ENCODE peak calls at places on chromosomes 12 and 14, in six cellular contexts. One of them, this sample, is unnamed.

GRCh38 chr12:127809236-127809635 is 457.7 kb upstream of the TMEM132C start:
- DNase-seq in AG09309: peak; percentile 61
- DNase-seq in CD8-positive, alpha-beta T cell: no peak
- DNase-seq in dorsolateral prefrontal cortex: no peak
- DNase-seq in H9: no peak
- DNase-seq in breast epithelium: no peak
- DNase-seq in this sample: no peak

GRCh38 chr12:29223936-29224921 is 75.2 kb downstream of the FAR2 start:
- DNase-seq in CD8-positive, alpha-beta T cell: no peak
- DNase-seq in H9: no peak
- DNase-seq in breast epithelium: no peak
- DNase-seq in AG09309: no peak
- DNase-seq in dorsolateral prefrontal cortex: no peak
- DNase-seq in this sample: no peak

GRCh38 chr14:74501135-74501614 is 7.6 kb downstream of the ISCA2 start:
- DNase-seq in H9: peak; percentile 90
- DNase-seq in dorsolateral prefrontal cortex: peak; percentile 82
- DNase-seq in breast epithelium: peak; percentile 87
- DNase-seq in AG09309: no peak
- DNase-seq in CD8-positive, alpha-beta T cell: no peak
- DNase-seq in this sample: peak; percentile 78

GRCh38 chr12:89156324-89156723 is 196.0 kb downstream of the DUSP6 start:
- DNase-seq in H9: no peak
- DNase-seq in AG09309: no peak
- DNase-seq in breast epithelium: no peak
- DNase-seq in CD8-positive, alpha-beta T cell: no peak
- DNase-seq in dorsolateral prefrontal cortex: no peak
- DNase-seq in this sample: no peak

GRCh38 chr12:52633383-52633782 is 15.0 kb upstream of the KRT73 start:
- DNase-seq in H9: peak; percentile 20
- DNase-seq in CD8-positive, alpha-beta T cell: no peak
- DNase-seq in breast epithelium: peak; percentile 2
- DNase-seq in AG09309: no peak
- DNase-seq in dorsolateral prefrontal cortex: no peak
- DNase-seq in this sample: no peak

GRCh38 chr12:130465046-130465445 is 127.4 kb downstream of the PIWIL1 start:
- DNase-seq in breast epithelium: no peak
- DNase-seq in AG09309: no peak
- DNase-seq in H9: no peak
- DNase-seq in dorsolateral prefrontal cortex: no peak
- DNase-seq in CD8-positive, alpha-beta T cell: no peak
- DNase-seq in this sample: no peak

GRCh38 chr12:52252728-52253328 is 19.8 kb downstream of the KRT7 start:
- DNase-seq in dorsolateral prefrontal cortex: no peak
- DNase-seq in AG09309: no peak
- DNase-seq in breast epithelium: no peak
- DNase-seq in H9: no peak
- DNase-seq in CD8-positive, alpha-beta T cell: no peak
- DNase-seq in this sample: no peak

GRCh38 chr14:72471346-72471745 is 422.6 kb downstream of the DPF3 start:
- DNase-seq in breast epithelium: no peak
- DNase-seq in dorsolateral prefrontal cortex: no peak
- DNase-seq in H9: no peak
- DNase-seq in AG09309: no peak
- DNase-seq in CD8-positive, alpha-beta T cell: no peak
- DNase-seq in this sample: no peak

GRCh38 chr12:88361493-88361892 is 218.8 kb downstream of the KITLG start:
- DNase-seq in breast epithelium: no peak
- DNase-seq in AG09309: no peak
- DNase-seq in H9: no peak
- DNase-seq in CD8-positive, alpha-beta T cell: no peak
- DNase-seq in dorsolateral prefrontal cortex: no peak
- DNase-seq in this sample: no peak

GRCh38 chr12:112705037-112705632 is 86.4 kb upstream of the RPH3A start:
- DNase-seq in dorsolateral prefrontal cortex: no peak
- DNase-seq in AG09309: no peak
- DNase-seq in breast epithelium: no peak
- DNase-seq in H9: no peak
- DNase-seq in CD8-positive, alpha-beta T cell: no peak
- DNase-seq in this sample: no peak

GRCh38 chr12:11981174-11981733 is 89.5 kb upstream of the BCL2L14 start:
- DNase-seq in CD8-positive, alpha-beta T cell: peak; percentile 9
- DNase-seq in dorsolateral prefrontal cortex: no peak
- DNase-seq in H9: no peak
- DNase-seq in AG09309: no peak
- DNase-seq in breast epithelium: no peak
- DNase-seq in this sample: no peak

GRCh38 chr14:63745858-63746425 is 18.1 kb upstream of the SGPP1 start:
- DNase-seq in H9: no peak
- DNase-seq in AG09309: no peak
- DNase-seq in dorsolateral prefrontal cortex: no peak
- DNase-seq in CD8-positive, alpha-beta T cell: no peak
- DNase-seq in breast epithelium: no peak
- DNase-seq in this sample: no peak

GRCh38 chr14:104388631-104389325 is 190.8 kb upstream of the C14orf180 start:
- DNase-seq in dorsolateral prefrontal cortex: no peak
- DNase-seq in breast epithelium: no peak
- DNase-seq in H9: peak; percentile 14
- DNase-seq in CD8-positive, alpha-beta T cell: no peak
- DNase-seq in AG09309: no peak
- DNase-seq in this sample: no peak

GRCh38 chr12:120761581-120761980 is 36.0 kb downstream of the ACADS start:
- DNase-seq in AG09309: no peak
- DNase-seq in H9: no peak
- DNase-seq in dorsolateral prefrontal cortex: no peak
- DNase-seq in CD8-positive, alpha-beta T cell: no peak
- DNase-seq in breast epithelium: peak; percentile 48
- DNase-seq in this sample: no peak

DNA sequence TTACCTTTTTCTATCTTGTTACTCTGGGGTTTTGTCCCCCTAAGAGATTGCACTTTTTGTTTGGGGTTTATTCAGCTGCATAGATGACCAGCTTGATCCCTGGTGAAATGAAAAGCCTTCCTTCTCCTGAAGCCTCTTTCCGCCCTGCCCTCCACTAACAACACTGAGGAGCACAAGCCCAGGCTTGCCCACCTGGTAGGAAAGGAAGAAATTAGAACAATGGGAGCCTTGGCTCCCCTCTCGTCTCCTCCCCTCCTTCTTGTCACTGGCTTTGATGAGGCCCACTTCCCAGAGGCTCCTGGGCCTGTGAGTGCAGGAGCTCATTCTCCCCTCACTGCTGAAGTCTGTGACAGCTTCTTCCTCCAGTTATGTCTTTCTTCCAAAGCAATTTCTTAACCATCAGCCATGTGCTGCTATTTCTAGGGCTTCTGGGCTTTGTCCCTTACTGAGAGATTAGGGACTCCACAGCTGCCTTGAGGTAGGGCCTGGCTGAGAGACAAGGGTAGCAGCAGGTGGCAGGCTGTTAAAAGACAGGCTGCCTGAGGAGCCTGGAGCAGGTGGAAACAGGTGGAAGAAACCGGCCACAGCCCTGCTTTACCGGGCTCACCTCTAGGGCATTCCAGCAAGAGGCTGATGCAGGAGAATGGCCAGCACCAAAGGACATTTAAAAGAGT is 53.7 kb upstream of the SRSF5 start:
- DNase-seq in dorsolateral prefrontal cortex: no peak
- DNase-seq in CD8-positive, alpha-beta T cell: no peak
- DNase-seq in AG09309: no peak
- DNase-seq in H9: peak; percentile 88
- DNase-seq in breast epithelium: peak; percentile 84
- DNase-seq in this sample: no peak
- TF ChIP-seq CTCF in dorsolateral prefrontal cortex: no peak
- TF ChIP-seq CTCF in CD8-positive, alpha-beta T cell: no peak
- TF ChIP-seq CTCF in AG09309: no peak
- TF ChIP-seq CTCF in H9: peak; percentile 52
- TF ChIP-seq CTCF in breast epithelium: no peak
- TF ChIP-seq CTCF in this sample: no peak

DNA sequence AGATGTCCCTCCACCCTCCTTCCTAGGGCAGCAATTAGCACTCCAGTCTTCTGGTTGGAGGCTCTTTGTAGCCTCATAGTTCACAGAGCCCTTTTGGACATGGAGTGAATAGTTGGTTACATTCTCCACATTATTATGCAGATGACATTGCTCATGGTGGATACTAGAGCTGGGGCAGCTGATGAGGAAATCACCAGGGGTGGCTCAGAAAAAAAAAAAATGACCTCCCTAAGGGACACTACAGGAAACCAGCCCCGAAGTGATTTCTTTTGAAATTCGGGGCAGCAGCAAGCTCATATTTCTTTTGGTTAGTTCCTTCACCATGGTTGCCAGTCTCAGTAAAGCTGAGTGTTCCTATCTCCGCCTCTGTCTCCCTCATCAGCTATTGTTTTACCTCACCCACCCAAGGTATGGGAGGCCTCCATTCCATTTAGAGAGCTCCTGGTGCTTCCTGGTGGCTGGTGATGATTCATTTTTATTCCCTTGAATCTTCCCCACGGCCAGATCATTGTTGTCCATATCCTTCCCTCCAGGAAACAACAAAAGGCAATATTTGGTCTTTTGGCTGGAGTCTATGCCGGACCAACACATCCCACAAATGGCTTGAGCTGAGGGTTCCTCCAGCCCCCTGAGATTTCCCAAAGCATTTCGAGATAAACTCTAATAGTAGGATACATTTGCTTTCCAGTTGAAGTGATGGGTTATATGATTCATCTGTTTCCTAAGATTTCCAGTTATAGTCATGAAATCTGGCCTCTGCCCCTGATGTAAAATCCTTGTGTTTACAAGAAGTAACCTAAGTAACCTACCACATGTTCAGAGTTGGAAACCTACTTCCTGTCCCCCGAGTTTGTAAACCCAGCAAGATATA is 56.2 kb upstream of the NID2 start:
- DNase-seq in AG09309: peak; percentile 74
- DNase-seq in CD8-positive, alpha-beta T cell: no peak
- DNase-seq in breast epithelium: no peak
- DNase-seq in H9: peak; percentile 49
- DNase-seq in dorsolateral prefrontal cortex: no peak
- DNase-seq in this sample: no peak
- TF ChIP-seq CTCF in AG09309: no peak
- TF ChIP-seq CTCF in CD8-positive, alpha-beta T cell: no peak
- TF ChIP-seq CTCF in breast epithelium: no peak
- TF ChIP-seq CTCF in H9: no peak
- TF ChIP-seq CTCF in dorsolateral prefrontal cortex: no peak
- TF ChIP-seq CTCF in this sample: no peak

DNA sequence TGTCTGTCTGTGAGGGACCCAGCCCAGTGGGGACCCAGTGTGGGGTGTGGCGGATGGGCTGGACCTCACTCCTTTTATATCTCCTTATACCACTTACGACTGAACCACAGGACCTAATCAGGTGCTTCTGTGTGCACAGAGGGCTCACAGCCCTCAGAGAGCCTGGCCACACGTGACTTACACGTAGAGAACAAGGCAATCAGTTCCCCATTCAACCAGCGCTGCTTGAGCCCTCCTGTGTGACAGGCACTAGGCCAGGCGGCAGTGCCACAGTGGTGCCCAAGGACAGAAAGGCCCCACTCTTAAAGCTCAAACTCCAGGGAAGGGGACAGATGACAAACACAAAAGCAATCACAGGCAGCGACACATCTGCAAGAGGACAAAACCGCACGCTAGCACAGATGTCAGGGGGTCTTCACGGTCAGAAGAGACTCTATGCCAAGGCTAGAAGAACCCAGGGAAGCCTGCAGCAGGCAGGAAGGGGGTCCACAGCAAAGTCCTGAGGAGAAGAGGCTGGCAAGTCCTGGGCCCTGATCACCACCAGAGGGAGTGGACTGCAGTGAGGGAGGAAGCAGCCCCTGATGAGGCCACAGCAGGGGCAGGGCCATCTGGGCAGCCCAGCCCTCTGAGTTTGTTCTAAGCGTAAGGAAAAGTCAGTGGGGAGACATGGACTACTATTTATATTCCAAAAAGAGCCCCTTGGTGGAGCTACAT is 39.3 kb downstream of the SETD3 start:
- DNase-seq in dorsolateral prefrontal cortex: no peak
- DNase-seq in AG09309: no peak
- DNase-seq in breast epithelium: no peak
- DNase-seq in H9: peak; percentile 63
- DNase-seq in CD8-positive, alpha-beta T cell: no peak
- DNase-seq in this sample: no peak
- TF ChIP-seq CTCF in dorsolateral prefrontal cortex: no peak
- TF ChIP-seq CTCF in AG09309: no peak
- TF ChIP-seq CTCF in breast epithelium: no peak
- TF ChIP-seq CTCF in H9: peak; percentile 63
- TF ChIP-seq CTCF in CD8-positive, alpha-beta T cell: no peak
- TF ChIP-seq CTCF in this sample: no peak

GRCh38 chr12:56317675-56318074 is 1.9 kb upstream of the CNPY2 start:
- DNase-seq in breast epithelium: no peak
- DNase-seq in dorsolateral prefrontal cortex: no peak
- DNase-seq in CD8-positive, alpha-beta T cell: no peak
- DNase-seq in AG09309: no peak
- DNase-seq in H9: no peak
- DNase-seq in this sample: no peak

GRCh38 chr12:56311003-56311402 is 4.8 kb downstream of the CNPY2 start:
- DNase-seq in CD8-positive, alpha-beta T cell: no peak
- DNase-seq in dorsolateral prefrontal cortex: no peak
- DNase-seq in H9: no peak
- DNase-seq in AG09309: no peak
- DNase-seq in breast epithelium: no peak
- DNase-seq in this sample: no peak

GRCh38 chr12:56321027-56321426 is 5.2 kb upstream of the CNPY2 start:
- DNase-seq in dorsolateral prefrontal cortex: no peak
- DNase-seq in CD8-positive, alpha-beta T cell: no peak
- DNase-seq in AG09309: no peak
- DNase-seq in H9: no peak
- DNase-seq in breast epithelium: no peak
- DNase-seq in this sample: no peak

GRCh38 chr12:56315256-56315625 is 547 bp downstream of the CNPY2 start:
- DNase-seq in dorsolateral prefrontal cortex: peak; percentile 60
- DNase-seq in H9: no peak
- DNase-seq in breast epithelium: no peak
- DNase-seq in AG09309: no peak
- DNase-seq in CD8-positive, alpha-beta T cell: no peak
- DNase-seq in this sample: peak; percentile 43

GRCh38 chr12:56315626-56316473 is at the start of gene CNPY2:
- DNase-seq in breast epithelium: peak; percentile 95
- DNase-seq in AG09309: peak; percentile 79
- DNase-seq in H9: peak; percentile 100
- DNase-seq in CD8-positive, alpha-beta T cell: peak; percentile 89
- DNase-seq in dorsolateral prefrontal cortex: peak; percentile 95
- DNase-seq in this sample: peak; percentile 90
- TF ChIP-seq CTCF in breast epithelium: peak; percentile 31
- TF ChIP-seq CTCF in AG09309: peak; percentile 7
- TF ChIP-seq CTCF in H9: peak; percentile 38
- TF ChIP-seq CTCF in CD8-positive, alpha-beta T cell: no peak
- TF ChIP-seq CTCF in dorsolateral prefrontal cortex: no peak
- TF ChIP-seq CTCF in this sample: no peak

This sample was measured in mesothelial cell of epicardium.